ENCODE peak calls at places on chromosomes 12 and 14, in eight cellular contexts. F, S, A, O, X, P, B and Y are unnamed samples.

GRCh38 chr12:104630230-104630670 is 173.5 kb downstream of the CHST11 start:
- DNase-seq in F (no peak), S (no peak), A (no peak), O (no peak), X (no peak), P (no peak), B (no peak), Y (no peak)

GRCh38 chr14:56723418-56723817 is 86.9 kb downstream of the OTX2 start:
- DNase-seq in F (no peak), S (no peak), A (no peak), O (no peak), X (no peak), P (no peak), B (no peak), Y (no peak)

GRCh38 chr12:94305293-94305957 is 154.2 kb downstream of the CEP83 start:
- DNase-seq in F (no peak), S (peak; percentile 13), A (no peak), O (peak; percentile 34), X (no peak), P (peak; percentile 56), B (no peak), Y (no peak)

GRCh38 chr14:61315288-61315687 is 6.1 kb upstream of the PRKCH start:
- DNase-seq in F (no peak), S (no peak), A (no peak), O (no peak), X (no peak), P (no peak), B (no peak), Y (no peak)

GRCh38 chr14:21965042-21965441 is 291.4 kb upstream of the OR4E1 start:
- DNase-seq in F (no peak), S (no peak), A (no peak), O (no peak), X (no peak), P (no peak), B (no peak), Y (no peak)

GRCh38 chr12:123834845-123835244 is 72.7 kb downstream of the DNAH10 start:
- DNase-seq in F (no peak), S (no peak), A (no peak), O (no peak), X (no peak), P (no peak), B (no peak), Y (no peak)

GRCh38 chr14:86541969-86542368 is 1012.0 kb downstream of the FLRT2 start:
- DNase-seq in F (no peak), S (no peak), A (no peak), O (peak; percentile 6), X (no peak), P (no peak), B (no peak), Y (no peak)

GRCh38 chr14:49977126-49977841 is 84.4 kb downstream of the ARF6 start:
- DNase-seq in F (peak; percentile 64), S (no peak), A (no peak), O (no peak), X (no peak), P (no peak), B (no peak), Y (no peak)

GRCh38 chr14:98507269-98507668 is 764.7 kb downstream of the BCL11B start:
- DNase-seq in F (no peak), S (no peak), A (no peak), O (no peak), X (no peak), P (no peak), B (no peak), Y (no peak)

GRCh38 chr12:79690156-79690605 is 583 bp downstream of the PAWR start:
- DNase-seq in F (no peak), S (peak; percentile 22), A (no peak), O (no peak), X (no peak), P (peak; percentile 13), B (no peak), Y (peak; percentile 31)

GRCh38 chr12:130288201-130288600 is 49.5 kb upstream of the PIWIL1 start:
- DNase-seq in F (no peak), S (no peak), A (no peak), O (no peak), X (no peak), P (no peak), B (no peak), Y (no peak)

GRCh38 chr12:44294649-44295048 is 458.8 kb downstream of the TMEM117 start:
- DNase-seq in F (no peak), S (no peak), A (no peak), O (no peak), X (no peak), P (no peak), B (no peak), Y (no peak)

GRCh38 chr12:16300222-16300621 is 22.7 kb upstream of the SLC15A5 start:
- DNase-seq in F (no peak), S (peak; percentile 8), A (no peak), O (peak; percentile 59), X (no peak), P (peak; percentile 43), B (no peak), Y (no peak)

GRCh38 chr12:106258935-106259334 is 11.1 kb upstream of the CKAP4 start:
- DNase-seq in F (no peak), S (no peak), A (no peak), O (no peak), X (no peak), P (no peak), B (no peak), Y (no peak)

GRCh38 chr12:59578239-59578638 is 17.6 kb upstream of the SLC16A7 start:
- DNase-seq in F (no peak), S (no peak), A (no peak), O (no peak), X (no peak), P (no peak), B (no peak), Y (no peak)

GRCh38 chr12:50992814-50993213 is 33.4 kb downstream of the SLC11A2 start:
- DNase-seq in F (no peak), S (no peak), A (peak; percentile 35), O (peak; percentile 33), X (no peak), P (no peak), B (peak; percentile 21), Y (peak; percentile 64)

GRCh38 chr12:77724367-77724957 is 106.2 kb upstream of the NAV3 start:
- DNase-seq in F (no peak), S (peak; percentile 61), A (no peak), O (peak; percentile 73), X (no peak), P (peak; percentile 75), B (no peak), Y (no peak)

GRCh38 chr12:89179983-89180382 is 172.3 kb downstream of the DUSP6 start:
- DNase-seq in F (peak; percentile 81), S (peak; percentile 33), A (no peak), O (peak; percentile 95), X (peak; percentile 31), P (peak; percentile 98), B (no peak), Y (no peak)

GRCh38 chr12:104219361-104219892 is 3.8 kb downstream of the TXNRD1 start:
- DNase-seq in F (no peak), S (peak; percentile 99), A (no peak), O (peak; percentile 99), X (peak; percentile 87), P (peak; percentile 100), B (no peak), Y (no peak)

GRCh38 chr14:104235686-104236085 is 97.3 kb downstream of the KIF26A start:
- DNase-seq in F (peak; percentile 45), S (no peak), A (no peak), O (no peak), X (no peak), P (no peak), B (no peak), Y (peak; percentile 23)

GRCh38 chr12:50314629-50315312 is 31.5 kb upstream of the LIMA1 start:
- DNase-seq in F (peak; percentile 67), S (peak; percentile 62), A (no peak), O (peak; percentile 81), X (peak; percentile 54), P (peak; percentile 89), B (no peak), Y (no peak)

GRCh38 chr14:68423686-68424085 is 369.2 kb downstream of the ZFP36L1 start:
- DNase-seq in F (no peak), S (no peak), A (no peak), O (no peak), X (no peak), P (no peak), B (no peak), Y (no peak)

DNA sequence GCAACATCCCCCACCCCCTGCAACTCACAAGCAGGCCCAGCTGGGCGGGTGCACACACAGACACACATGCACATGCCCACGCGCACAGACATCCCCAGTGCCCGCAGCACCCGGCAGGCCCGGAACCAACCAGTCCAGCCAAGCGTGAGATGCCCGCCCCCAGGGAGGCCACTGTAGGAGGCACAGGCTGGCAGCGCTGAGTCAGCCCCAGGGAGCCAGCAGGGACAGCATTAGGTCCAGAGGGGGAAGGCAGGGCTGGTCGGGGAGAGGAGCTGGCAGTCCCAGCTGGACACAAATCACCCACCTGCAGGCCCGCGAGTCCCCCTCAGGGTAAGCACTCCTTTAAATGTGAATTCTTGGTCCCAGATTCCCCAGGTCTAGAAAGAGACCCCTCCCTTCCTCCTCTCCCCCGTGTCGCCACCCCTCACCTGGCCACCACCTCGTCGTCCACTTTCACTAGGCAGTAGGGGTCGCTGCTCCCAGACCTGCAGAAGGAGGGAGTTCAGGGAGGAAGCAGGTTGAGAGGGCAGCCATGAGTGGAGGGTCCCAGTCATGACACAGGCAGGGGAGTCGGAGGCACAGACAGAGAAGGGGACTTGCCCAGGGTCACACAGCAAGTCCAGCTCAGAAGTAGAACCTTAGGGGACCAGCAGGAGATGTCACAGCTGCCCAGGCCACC is 5.0 kb downstream of the RASAL1 start:
- DNase-seq in F (no peak), S (no peak), A (peak; percentile 26), O (no peak), X (no peak), P (no peak), B (no peak), Y (no peak)
- TF ChIP-seq CTCF in F (no peak), S (peak; percentile 42), A (no peak), O (no peak), X (peak; percentile 40), P (no peak), B (no peak), Y (no peak)

GRCh38 chr12:7907009-7907408 is 29.0 kb downstream of the SLC2A3 start:
- DNase-seq in F (peak; percentile 49), S (no peak), A (peak; percentile 87), O (peak; percentile 44), X (peak; percentile 90), P (peak; percentile 46), B (no peak), Y (no peak)
- TF ChIP-seq CTCF in F (no peak), S (peak; percentile 53), A (peak; percentile 24), O (peak; percentile 49), X (peak; percentile 53), P (peak; percentile 42), B (peak; percentile 29), Y (no peak)

GRCh38 chr12:118330421-118331018 is 42.2 kb downstream of the TAOK3 start:
- DNase-seq in F (no peak), S (peak; percentile 76), A (no peak), O (peak; percentile 48), X (no peak), P (peak; percentile 64), B (no peak), Y (no peak)
- TF ChIP-seq CTCF in F (no peak), S (no peak), A (no peak), O (no peak), X (no peak), P (no peak), B (no peak), Y (no peak)

DNA sequence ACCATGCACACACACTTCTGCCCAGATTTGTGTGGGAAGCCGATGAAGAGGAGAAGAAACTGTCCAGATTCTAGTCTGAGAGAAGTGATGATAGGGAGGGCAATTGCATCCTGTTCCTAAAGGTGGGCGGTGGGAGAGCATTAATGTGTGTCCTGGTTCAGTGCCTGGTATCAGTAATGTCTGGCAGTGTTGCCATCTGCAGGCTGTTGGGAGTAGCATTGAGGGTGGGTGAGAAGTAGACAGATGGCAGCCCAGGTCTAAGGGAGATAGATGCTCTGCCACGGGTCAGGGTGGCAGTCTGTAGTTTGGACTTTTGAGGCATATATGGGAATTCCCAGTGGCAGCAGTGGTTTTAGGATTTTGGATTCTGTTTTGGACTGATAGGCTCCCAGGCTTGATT is 156.4 kb downstream of the ETNK1 start:
- DNase-seq in F (no peak), S (no peak), A (no peak), O (no peak), X (no peak), P (no peak), B (no peak), Y (no peak)
- TF ChIP-seq CTCF in F (no peak), S (no peak), A (no peak), O (no peak), X (no peak), P (no peak), B (no peak), Y (no peak)